ENCODE peak calls at places on chromosomes 6 and 20, in eight cellular contexts. E is fibroblast of lung, A is heart right ventricle, I is tibial nerve, U is mammary epithelial cell, S is thyroid gland, L is adrenal gland, R is endodermal cell. M is an unnamed sample.

GRCh38 chr20:14189794-14190402 is 147.5 kb downstream of the FLRT3 start:
- DNase-seq in E (peak; percentile 45), A (no peak), I (no peak), U (peak; percentile 44), S (no peak), L (no peak), R (no peak), M (no peak)

GRCh38 chr20:44067650-44068081 is 119.3 kb downstream of the JPH2 start:
- DNase-seq in E (no peak), A (no peak), I (no peak), U (no peak), S (no peak), L (peak; percentile 23), R (peak; percentile 34), M (no peak)

GRCh38 chr6:143141442-143141841 is 80.8 kb downstream of the AIG1 start:
- DNase-seq in E (no peak), A (no peak), I (no peak), U (no peak), S (no peak), L (no peak), R (no peak), M (no peak)

GRCh38 chr20:44590980-44591778 is 8.8 kb downstream of the PKIG start:
- DNase-seq in E (no peak), A (no peak), I (no peak), U (no peak), S (no peak), L (no peak), R (no peak), M (no peak)

GRCh38 chr6:87721311-87721710 is 19.3 kb upstream of the AKIRIN2 start:
- DNase-seq in E (peak; percentile 31), A (no peak), I (no peak), U (no peak), S (no peak), L (no peak), R (no peak), M (no peak)

GRCh38 chr6:22036267-22036666 is 260.6 kb downstream of the PRL start:
- DNase-seq in E (peak; percentile 89), A (no peak), I (no peak), U (peak; percentile 74), S (peak; percentile 85), L (no peak), R (peak; percentile 86), M (no peak)

GRCh38 chr20:63533871-63534393 is 3.2 kb downstream of the PTK6 start:
- DNase-seq in E (no peak), A (no peak), I (no peak), U (peak; percentile 78), S (no peak), L (no peak), R (peak; percentile 54), M (no peak)

GRCh38 chr6:37507082-37507481 is 7.4 kb upstream of the CCDC167 start:
- DNase-seq in E (no peak), A (no peak), I (no peak), U (no peak), S (no peak), L (no peak), R (peak; percentile 71), M (no peak)

GRCh38 chr6:160891690-160892089 is 99.9 kb upstream of the MAP3K4 start:
- DNase-seq in E (no peak), A (no peak), I (peak; percentile 11), U (no peak), S (no peak), L (no peak), R (no peak), M (no peak)

GRCh38 chr20:57609086-57609841 is 11.0 kb downstream of the ZBP1 start:
- DNase-seq in E (no peak), A (no peak), I (no peak), U (no peak), S (no peak), L (no peak), R (no peak), M (no peak)

GRCh38 chr6:41194386-41194785 is 6.6 kb downstream of the TREML2 start:
- DNase-seq in E (no peak), A (no peak), I (no peak), U (no peak), S (no peak), L (no peak), R (no peak), M (no peak)

GRCh38 chr6:117169781-117170281 is 95.5 kb upstream of the VGLL2 start:
- DNase-seq in E (no peak), A (no peak), I (no peak), U (peak; percentile 18), S (no peak), L (no peak), R (no peak), M (no peak)

GRCh38 chr6:117165921-117166499 is 99.3 kb upstream of the VGLL2 start:
- DNase-seq in E (no peak), A (no peak), I (no peak), U (peak; percentile 11), S (no peak), L (no peak), R (no peak), M (no peak)

GRCh38 chr6:117167520-117168271 is 97.7 kb upstream of the VGLL2 start:
- DNase-seq in E (peak; percentile 46), A (no peak), I (no peak), U (peak; percentile 99), S (peak; percentile 26), L (no peak), R (peak; percentile 61), M (no peak)

GRCh38 chr6:117168296-117169059 is 96.9 kb upstream of the VGLL2 start:
- DNase-seq in E (no peak), A (no peak), I (no peak), U (no peak), S (no peak), L (no peak), R (no peak), M (no peak)

DNA sequence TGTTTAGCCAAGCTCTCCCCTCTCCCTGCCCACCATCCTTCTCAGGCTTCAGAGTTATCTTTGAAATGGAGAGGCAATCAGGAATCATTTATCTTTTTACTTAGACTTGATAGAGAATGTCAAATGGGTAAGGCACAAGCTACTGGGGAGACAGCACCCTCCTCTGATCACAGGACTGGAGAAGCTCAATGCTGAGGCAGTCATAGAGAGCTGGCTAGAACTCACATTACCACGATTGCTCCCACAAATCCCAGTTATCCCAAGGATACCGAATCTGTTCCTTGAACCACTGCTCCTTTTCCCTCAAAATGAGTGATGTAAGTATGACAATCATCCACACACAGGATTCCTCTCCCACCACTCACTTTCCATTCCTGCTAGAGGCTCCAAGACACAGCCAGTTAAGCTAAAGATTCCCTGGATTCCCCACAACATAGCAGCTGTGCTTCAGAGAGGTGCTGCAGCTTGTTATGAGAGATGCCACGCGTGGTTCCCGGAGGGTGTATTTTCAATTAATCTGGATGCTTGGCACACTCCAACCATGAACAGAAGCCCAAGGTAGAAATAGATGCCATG is 96.2 kb upstream of the VGLL2 start:
- DNase-seq in E (no peak), A (no peak), I (no peak), U (no peak), S (no peak), L (no peak), R (no peak), M (no peak)
- H3K4me1 ChIP-seq in E (no peaks in the 10 kb centered on the region), A (no peaks in the 10 kb centered on the region), I (no peaks in the 10 kb centered on the region), U (peaks cover 38% of the 10 kb centered on the region), S (no peaks in the 10 kb centered on the region), L (no peaks in the 10 kb centered on the region), R (no peaks in the 10 kb centered on the region), M (no peaks in the 10 kb centered on the region)

DNA sequence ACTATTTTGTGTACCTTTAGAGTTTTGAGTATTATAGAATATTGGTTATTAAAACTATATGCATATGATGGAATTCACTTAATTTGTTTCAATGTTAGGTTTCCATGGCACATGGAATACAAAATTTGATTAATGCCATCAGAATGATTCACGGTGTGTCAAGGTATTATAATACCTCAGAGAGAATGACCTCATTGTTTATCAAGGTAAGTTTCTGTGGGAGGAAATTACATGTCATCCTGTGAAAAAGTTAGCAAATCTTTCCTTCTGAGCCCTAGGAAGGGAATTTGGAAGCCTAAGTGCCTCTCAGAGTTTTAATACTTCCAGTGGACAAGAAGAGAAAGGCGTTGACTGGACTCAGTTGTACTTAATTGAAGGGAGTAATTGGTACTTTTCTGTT is 40.8 kb downstream of the DNAH8 start:
- DNase-seq in E (no peak), A (no peak), I (no peak), U (peak; percentile 91), S (no peak), L (no peak), R (no peak), M (no peak)
- H3K27ac ChIP-seq in E (no peak overlapping the region), A (no peak overlapping the region), I (no peak overlapping the region), U (peak overlapping the region; percentile 99), S (no peak overlapping the region), L (no peak overlapping the region), R (no peak overlapping the region), M (no peak overlapping the region)

GRCh38 chr20:10652185-10652584 is 21.6 kb downstream of the JAG1 start:
- DNase-seq in E (no peak), A (no peak), I (no peak), U (no peak), S (no peak), L (no peak), R (no peak), M (no peak)
- H3K36me3 ChIP-seq in E (peaks cover 6% of the 10 kb centered on the region), A (peaks cover 97% of the 10 kb centered on the region), I (no peaks in the 10 kb centered on the region), U (peaks cover 70% of the 10 kb centered on the region), S (peaks cover 25% of the 10 kb centered on the region), L (peaks cover 33% of the 10 kb centered on the region), R (no peaks in the 10 kb centered on the region), M (no peaks in the 10 kb centered on the region)

GRCh38 chr6:110593637-110594036 is 117.2 kb upstream of the SLC22A16 start:
- DNase-seq in E (no peak), A (no peak), I (no peak), U (no peak), S (no peak), L (no peak), R (no peak), M (no peak)

GRCh38 chr6:110597754-110598153 is 121.3 kb upstream of the SLC22A16 start:
- DNase-seq in E (no peak), A (no peak), I (no peak), U (no peak), S (no peak), L (no peak), R (no peak), M (no peak)

GRCh38 chr6:110595112-110595511 is 118.7 kb upstream of the SLC22A16 start:
- DNase-seq in E (no peak), A (no peak), I (no peak), U (no peak), S (no peak), L (no peak), R (no peak), M (no peak)

GRCh38 chr6:110590821-110591351 is 114.5 kb upstream of the SLC22A16 start:
- DNase-seq in E (peak; percentile 74), A (no peak), I (no peak), U (peak; percentile 62), S (no peak), L (no peak), R (no peak), M (no peak)

GRCh38 chr6:110596354-110596753 is 119.9 kb upstream of the SLC22A16 start:
- DNase-seq in E (no peak), A (no peak), I (no peak), U (no peak), S (no peak), L (no peak), R (no peak), M (no peak)
- H3K4me1 ChIP-seq in E (no peaks in the 10 kb centered on the region), A (no peaks in the 10 kb centered on the region), I (no peaks in the 10 kb centered on the region), U (no peaks in the 10 kb centered on the region), S (no peaks in the 10 kb centered on the region), L (no peaks in the 10 kb centered on the region), R (no peaks in the 10 kb centered on the region), M (no peaks in the 10 kb centered on the region)

GRCh38 chr20:48691523-48691922 is 136.3 kb downstream of the PREX1 start:
- DNase-seq in E (no peak), A (peak; percentile 41), I (no peak), U (no peak), S (no peak), L (no peak), R (no peak), M (no peak)
- H3K27ac ChIP-seq in E (peak overlapping the region; percentile 36), A (no peak overlapping the region), I (no peak overlapping the region), U (no peak overlapping the region), S (no peak overlapping the region), L (no peak overlapping the region), R (no peak overlapping the region), M (no peak overlapping the region)

M was measured in CD4-positive, alpha-beta memory T cell.